ENCODE peak calls at places on chromosomes 6 and 20, in seven cellular contexts. One of them, this sample, is unnamed. For H3K27me3, the result is how much of the 10 kb centered on the place peaks cover.

GRCh38 chr6:34132486-34133185 is 13.3 kb downstream of the GRM4 start:
- DNase-seq in psoas muscle: no peak
- DNase-seq in effector memory CD4-positive, alpha-beta T cell: no peak
- DNase-seq in BE2C: peak
- DNase-seq in upper lobe of right lung: no peak
- DNase-seq in lower lobe of right lung: no peak
- DNase-seq in hepatocyte: peak
- DNase-seq in this sample: no peak

GRCh38 chr20:53664121-53664520 is 70.5 kb upstream of the ZNF217 start:
- DNase-seq in psoas muscle: no peak
- DNase-seq in effector memory CD4-positive, alpha-beta T cell: no peak
- DNase-seq in BE2C: no peak
- DNase-seq in upper lobe of right lung: no peak
- DNase-seq in lower lobe of right lung: no peak
- DNase-seq in hepatocyte: no peak
- DNase-seq in this sample: no peak

GRCh38 chr6:46848684-46849360 is 55.6 kb downstream of the MEP1A start:
- DNase-seq in psoas muscle: peak
- DNase-seq in effector memory CD4-positive, alpha-beta T cell: peak
- DNase-seq in BE2C: peak
- DNase-seq in upper lobe of right lung: peak
- DNase-seq in lower lobe of right lung: peak
- DNase-seq in hepatocyte: peak
- DNase-seq in this sample: peak

GRCh38 chr20:63706027-63706695 is 1.6 kb downstream of the ARFRP1 start:
- DNase-seq in psoas muscle: peak
- DNase-seq in effector memory CD4-positive, alpha-beta T cell: no peak
- DNase-seq in BE2C: no peak
- DNase-seq in upper lobe of right lung: no peak
- DNase-seq in lower lobe of right lung: no peak
- DNase-seq in hepatocyte: peak
- DNase-seq in this sample: no peak

GRCh38 chr6:52504778-52505127 is 72.1 kb downstream of the TRAM2 start:
- DNase-seq in psoas muscle: no peak
- DNase-seq in effector memory CD4-positive, alpha-beta T cell: no peak
- DNase-seq in BE2C: no peak
- DNase-seq in upper lobe of right lung: no peak
- DNase-seq in lower lobe of right lung: no peak
- DNase-seq in hepatocyte: no peak
- DNase-seq in this sample: no peak

GRCh38 chr6:100479180-100480035 is 14.7 kb upstream of the SIM1 start:
- DNase-seq in psoas muscle: no peak
- DNase-seq in effector memory CD4-positive, alpha-beta T cell: no peak
- DNase-seq in BE2C: no peak
- DNase-seq in upper lobe of right lung: no peak
- DNase-seq in lower lobe of right lung: no peak
- DNase-seq in hepatocyte: peak
- DNase-seq in this sample: no peak

GRCh38 chr20:43650997-43651525 is 15.9 kb upstream of the MYBL2 start:
- DNase-seq in psoas muscle: no peak
- DNase-seq in effector memory CD4-positive, alpha-beta T cell: no peak
- DNase-seq in BE2C: no peak
- DNase-seq in upper lobe of right lung: no peak
- DNase-seq in lower lobe of right lung: no peak
- DNase-seq in hepatocyte: no peak
- DNase-seq in this sample: no peak

GRCh38 chr20:44247131-44247571 is at the start of gene GDAP1L1:
- DNase-seq in psoas muscle: no peak
- DNase-seq in effector memory CD4-positive, alpha-beta T cell: no peak
- DNase-seq in BE2C: peak
- DNase-seq in upper lobe of right lung: no peak
- DNase-seq in lower lobe of right lung: no peak
- DNase-seq in hepatocyte: peak
- DNase-seq in this sample: peak

GRCh38 chr6:158311193-158311592 is 1.1 kb upstream of the TULP4 start:
- DNase-seq in psoas muscle: no peak
- DNase-seq in effector memory CD4-positive, alpha-beta T cell: no peak
- DNase-seq in BE2C: no peak
- DNase-seq in upper lobe of right lung: no peak
- DNase-seq in lower lobe of right lung: no peak
- DNase-seq in hepatocyte: no peak
- DNase-seq in this sample: no peak

GRCh38 chr6:147205690-147206600 is 1.7 kb downstream of the STXBP5 start:
- DNase-seq in psoas muscle: no peak
- DNase-seq in effector memory CD4-positive, alpha-beta T cell: no peak
- DNase-seq in BE2C: peak
- DNase-seq in upper lobe of right lung: no peak
- DNase-seq in lower lobe of right lung: no peak
- DNase-seq in hepatocyte: no peak
- DNase-seq in this sample: no peak

GRCh38 chr6:148074291-148074690 is 268.3 kb upstream of the SASH1 start:
- DNase-seq in psoas muscle: no peak
- DNase-seq in effector memory CD4-positive, alpha-beta T cell: no peak
- DNase-seq in BE2C: no peak
- DNase-seq in upper lobe of right lung: no peak
- DNase-seq in lower lobe of right lung: no peak
- DNase-seq in hepatocyte: no peak
- DNase-seq in this sample: no peak

GRCh38 chr6:127200114-127200513 is 66.5 kb upstream of the RNF146 start:
- DNase-seq in psoas muscle: no peak
- DNase-seq in effector memory CD4-positive, alpha-beta T cell: no peak
- DNase-seq in BE2C: no peak
- DNase-seq in upper lobe of right lung: no peak
- DNase-seq in lower lobe of right lung: no peak
- DNase-seq in hepatocyte: no peak
- DNase-seq in this sample: no peak

GRCh38 chr20:48638546-48638945 is 189.3 kb downstream of the PREX1 start:
- DNase-seq in psoas muscle: no peak
- DNase-seq in effector memory CD4-positive, alpha-beta T cell: no peak
- DNase-seq in BE2C: no peak
- DNase-seq in upper lobe of right lung: no peak
- DNase-seq in lower lobe of right lung: no peak
- DNase-seq in hepatocyte: no peak
- DNase-seq in this sample: no peak

GRCh38 chr6:122996797-122997520 is 924 bp downstream of the CLVS2 start:
- DNase-seq in psoas muscle: no peak
- DNase-seq in effector memory CD4-positive, alpha-beta T cell: no peak
- DNase-seq in BE2C: no peak
- DNase-seq in upper lobe of right lung: no peak
- DNase-seq in lower lobe of right lung: no peak
- DNase-seq in hepatocyte: no peak
- DNase-seq in this sample: no peak

GRCh38 chr6:1607557-1608221 is 2.0 kb upstream of the FOXC1 start:
- DNase-seq in psoas muscle: peak
- DNase-seq in effector memory CD4-positive, alpha-beta T cell: no peak
- DNase-seq in BE2C: no peak
- DNase-seq in upper lobe of right lung: no peak
- DNase-seq in lower lobe of right lung: no peak
- DNase-seq in hepatocyte: peak
- DNase-seq in this sample: no peak

GRCh38 chr6:165941249-165941648 is 226.4 kb downstream of the TBXT start:
- DNase-seq in psoas muscle: no peak
- DNase-seq in effector memory CD4-positive, alpha-beta T cell: no peak
- DNase-seq in BE2C: no peak
- DNase-seq in upper lobe of right lung: no peak
- DNase-seq in lower lobe of right lung: no peak
- DNase-seq in hepatocyte: no peak
- DNase-seq in this sample: no peak

GRCh38 chr6:160253714-160254113 is 4.9 kb downstream of the SLC22A2 start:
- DNase-seq in psoas muscle: no peak
- DNase-seq in effector memory CD4-positive, alpha-beta T cell: no peak
- DNase-seq in BE2C: no peak
- DNase-seq in upper lobe of right lung: no peak
- DNase-seq in lower lobe of right lung: no peak
- DNase-seq in hepatocyte: peak
- DNase-seq in this sample: no peak

GRCh38 chr6:79506251-79506650 is 31.0 kb downstream of the LCA5 start:
- DNase-seq in psoas muscle: no peak
- DNase-seq in effector memory CD4-positive, alpha-beta T cell: no peak
- DNase-seq in BE2C: no peak
- DNase-seq in upper lobe of right lung: no peak
- DNase-seq in lower lobe of right lung: no peak
- DNase-seq in hepatocyte: no peak
- DNase-seq in this sample: no peak

GRCh38 chr6:40982917-40983316 is 56.1 kb downstream of the UNC5CL start:
- DNase-seq in psoas muscle: no peak
- DNase-seq in effector memory CD4-positive, alpha-beta T cell: no peak
- DNase-seq in BE2C: no peak
- DNase-seq in upper lobe of right lung: no peak
- DNase-seq in lower lobe of right lung: no peak
- DNase-seq in hepatocyte: no peak
- DNase-seq in this sample: no peak

GRCh38 chr20:43658068-43658722 is 8.7 kb upstream of the MYBL2 start:
- DNase-seq in psoas muscle: no peak
- DNase-seq in effector memory CD4-positive, alpha-beta T cell: no peak
- DNase-seq in BE2C: peak
- DNase-seq in upper lobe of right lung: no peak
- DNase-seq in lower lobe of right lung: no peak
- DNase-seq in hepatocyte: peak
- DNase-seq in this sample: no peak

GRCh38 chr6:33163540-33163939 is 28.7 kb downstream of the COL11A2 start:
- DNase-seq in psoas muscle: no peak
- DNase-seq in effector memory CD4-positive, alpha-beta T cell: no peak
- DNase-seq in BE2C: no peak
- DNase-seq in upper lobe of right lung: no peak
- DNase-seq in lower lobe of right lung: no peak
- DNase-seq in hepatocyte: no peak
- DNase-seq in this sample: no peak

GRCh38 chr6:26311385-26312095 is 53.5 kb upstream of the BTN3A2 start:
- DNase-seq in psoas muscle: no peak
- DNase-seq in effector memory CD4-positive, alpha-beta T cell: no peak
- DNase-seq in BE2C: peak
- DNase-seq in upper lobe of right lung: no peak
- DNase-seq in lower lobe of right lung: no peak
- DNase-seq in hepatocyte: peak
- DNase-seq in this sample: no peak

GRCh38 chr20:37246736-37247135 is 14.9 kb downstream of the GHRH start:
- DNase-seq in psoas muscle: no peak
- DNase-seq in effector memory CD4-positive, alpha-beta T cell: no peak
- DNase-seq in BE2C: no peak
- DNase-seq in upper lobe of right lung: no peak
- DNase-seq in lower lobe of right lung: no peak
- DNase-seq in hepatocyte: no peak
- DNase-seq in this sample: no peak

GRCh38 chr6:10837692-10837996 is 695 bp downstream of the MAK start:
- DNase-seq in psoas muscle: no peak
- DNase-seq in effector memory CD4-positive, alpha-beta T cell: peak
- DNase-seq in BE2C: no peak
- DNase-seq in upper lobe of right lung: no peak
- DNase-seq in lower lobe of right lung: no peak
- DNase-seq in hepatocyte: peak
- DNase-seq in this sample: no peak

GRCh38 chr6:123967900-123968299 is 164.2 kb downstream of the NKAIN2 start:
- DNase-seq in psoas muscle: no peak
- DNase-seq in effector memory CD4-positive, alpha-beta T cell: no peak
- DNase-seq in BE2C: no peak
- DNase-seq in upper lobe of right lung: no peak
- DNase-seq in lower lobe of right lung: no peak
- DNase-seq in hepatocyte: no peak
- DNase-seq in this sample: peak

GRCh38 chr20:22568872-22569344 is 15.5 kb downstream of the FOXA2 start:
- DNase-seq in psoas muscle: no peak
- DNase-seq in effector memory CD4-positive, alpha-beta T cell: no peak
- DNase-seq in BE2C: no peak
- DNase-seq in upper lobe of right lung: peak
- DNase-seq in lower lobe of right lung: peak
- DNase-seq in hepatocyte: no peak
- DNase-seq in this sample: no peak
- H3K27me3 ChIP-seq in psoas muscle: half or more
- H3K27me3 ChIP-seq in effector memory CD4-positive, alpha-beta T cell: under half
- H3K27me3 ChIP-seq in BE2C: under half
- H3K27me3 ChIP-seq in upper lobe of right lung: half or more
- H3K27me3 ChIP-seq in lower lobe of right lung: half or more
- H3K27me3 ChIP-seq in hepatocyte: half or more
- H3K27me3 ChIP-seq in this sample: under half

GRCh38 chr6:132392292-132392691 is 9.0 kb downstream of the MOXD1 start:
- DNase-seq in psoas muscle: no peak
- DNase-seq in effector memory CD4-positive, alpha-beta T cell: no peak
- DNase-seq in BE2C: no peak
- DNase-seq in upper lobe of right lung: no peak
- DNase-seq in lower lobe of right lung: no peak
- DNase-seq in hepatocyte: no peak
- DNase-seq in this sample: no peak
- H3K4me3 ChIP-seq in psoas muscle: no peak
- H3K4me3 ChIP-seq in effector memory CD4-positive, alpha-beta T cell: no peak
- H3K4me3 ChIP-seq in BE2C: no peak
- H3K4me3 ChIP-seq in upper lobe of right lung: no peak
- H3K4me3 ChIP-seq in lower lobe of right lung: no peak
- H3K4me3 ChIP-seq in hepatocyte: no peak
- H3K4me3 ChIP-seq in this sample: no peak

DNA sequence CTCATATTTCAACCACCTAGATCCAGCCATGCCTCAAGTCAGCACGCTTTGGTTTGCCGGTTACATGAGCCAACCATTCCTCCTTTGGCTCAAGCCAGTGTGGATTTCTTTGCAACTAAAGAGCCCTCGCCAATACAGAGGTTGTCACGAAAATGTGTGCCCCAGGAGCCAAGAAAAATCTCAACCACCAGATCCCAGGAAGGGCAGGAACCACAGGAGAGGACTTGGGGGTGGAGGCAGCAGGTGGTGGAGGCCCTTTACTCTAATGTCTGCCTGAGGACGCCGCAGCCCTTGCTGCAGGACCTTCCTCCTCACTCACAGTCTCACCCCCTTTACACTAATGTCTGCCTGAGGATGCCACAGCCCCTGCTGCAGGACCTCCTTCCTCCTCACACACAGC is 144.8 kb upstream of the PHACTR3 start:
- DNase-seq in psoas muscle: no peak
- DNase-seq in effector memory CD4-positive, alpha-beta T cell: no peak
- DNase-seq in BE2C: no peak
- DNase-seq in upper lobe of right lung: no peak
- DNase-seq in lower lobe of right lung: no peak
- DNase-seq in hepatocyte: no peak
- DNase-seq in this sample: no peak
- H3K27me3 ChIP-seq in psoas muscle: under half
- H3K27me3 ChIP-seq in effector memory CD4-positive, alpha-beta T cell: under half
- H3K27me3 ChIP-seq in BE2C: under half
- H3K27me3 ChIP-seq in upper lobe of right lung: under half
- H3K27me3 ChIP-seq in lower lobe of right lung: under half
- H3K27me3 ChIP-seq in hepatocyte: under half
- H3K27me3 ChIP-seq in this sample: under half

GRCh38 chr6:39118921-39119320 is 3.9 kb upstream of the SAYSD1 start:
- DNase-seq in psoas muscle: no peak
- DNase-seq in effector memory CD4-positive, alpha-beta T cell: no peak
- DNase-seq in BE2C: no peak
- DNase-seq in upper lobe of right lung: no peak
- DNase-seq in lower lobe of right lung: no peak
- DNase-seq in hepatocyte: no peak
- DNase-seq in this sample: no peak

GRCh38 chr6:39114707-39115599 is at the start of gene SAYSD1:
- DNase-seq in psoas muscle: peak
- DNase-seq in effector memory CD4-positive, alpha-beta T cell: peak
- DNase-seq in BE2C: peak
- DNase-seq in upper lobe of right lung: peak
- DNase-seq in lower lobe of right lung: peak
- DNase-seq in hepatocyte: peak
- DNase-seq in this sample: peak

GRCh38 chr6:39111280-39111679 is 3.7 kb downstream of the SAYSD1 start:
- DNase-seq in psoas muscle: no peak
- DNase-seq in effector memory CD4-positive, alpha-beta T cell: no peak
- DNase-seq in BE2C: no peak
- DNase-seq in upper lobe of right lung: no peak
- DNase-seq in lower lobe of right lung: no peak
- DNase-seq in hepatocyte: no peak
- DNase-seq in this sample: no peak

GRCh38 chr6:39114395-39114706 is 635 bp downstream of the SAYSD1 start:
- DNase-seq in psoas muscle: no peak
- DNase-seq in effector memory CD4-positive, alpha-beta T cell: no peak
- DNase-seq in BE2C: no peak
- DNase-seq in upper lobe of right lung: no peak
- DNase-seq in lower lobe of right lung: no peak
- DNase-seq in hepatocyte: no peak
- DNase-seq in this sample: no peak

GRCh38 chr6:39113788-39114187 is 1.2 kb downstream of the SAYSD1 start:
- DNase-seq in psoas muscle: no peak
- DNase-seq in effector memory CD4-positive, alpha-beta T cell: no peak
- DNase-seq in BE2C: no peak
- DNase-seq in upper lobe of right lung: no peak
- DNase-seq in lower lobe of right lung: no peak
- DNase-seq in hepatocyte: no peak
- DNase-seq in this sample: no peak
- H3K4me3 ChIP-seq in psoas muscle: peak
- H3K4me3 ChIP-seq in effector memory CD4-positive, alpha-beta T cell: peak
- H3K4me3 ChIP-seq in BE2C: peak
- H3K4me3 ChIP-seq in upper lobe of right lung: peak
- H3K4me3 ChIP-seq in lower lobe of right lung: peak
- H3K4me3 ChIP-seq in hepatocyte: peak
- H3K4me3 ChIP-seq in this sample: peak

This sample was measured in heart left ventricle.